ENCODE peak calls at places on chromosomes 5 and 9, in six cellular contexts. C is NCI-H2029; I is stimulated activated CD4-positive, alpha-beta T cell treated with anti-CD3 and anti-CD28 coated beads, TNF-alpha, amount 100 ng/mL, for 1 hour; O is kidney tubule cell; M is AG10803; T is prostate gland. Y is an unnamed sample.

GRCh38 chr9:95383198-95383673 is 65.7 kb upstream of the FANCC start:
- DNase-seq in C (no peak), I (no peak), O (peak), M (peak), T (no peak), Y (no peak)

GRCh38 chr9:133958756-133959155 is 33.4 kb downstream of the VAV2 start:
- DNase-seq in C (no peak), I (no peak), O (no peak), M (no peak), T (no peak), Y (no peak)

GRCh38 chr5:59040007-59040803 is 457.3 kb downstream of the RAB3C start:
- DNase-seq in C (no peak), I (no peak), O (no peak), M (peak), T (no peak), Y (peak)

GRCh38 chr5:93342563-93343061 is 238.4 kb downstream of the NR2F1-AS1 start:
- DNase-seq in C (no peak), I (no peak), O (peak), M (no peak), T (no peak), Y (peak)

GRCh38 chr5:173880306-173880985 is 7.7 kb upstream of the CPEB4 start:
- DNase-seq in C (no peak), I (no peak), O (peak), M (peak), T (no peak), Y (no peak)

GRCh38 chr5:178271231-178271630 is 38.6 kb upstream of the PHYKPL start:
- DNase-seq in C (no peak), I (no peak), O (no peak), M (no peak), T (no peak), Y (no peak)

GRCh38 chr9:100679834-100680233 is 102.0 kb downstream of the CAVIN4 start:
- DNase-seq in C (no peak), I (no peak), O (no peak), M (no peak), T (no peak), Y (peak)

GRCh38 chr5:61331407-61332368 is at the start of gene ZSWIM6:
- DNase-seq in C (peak), I (peak), O (peak), M (peak), T (peak), Y (peak)

GRCh38 chr9:129095908-129096307 is 14.7 kb downstream of the CRAT start:
- DNase-seq in C (no peak), I (no peak), O (no peak), M (no peak), T (no peak), Y (no peak)

Y was measured in DMS53.